ENCODE peak calls at places on chromosome 5, in four cellular contexts. E is cardiac muscle cell, H is left ventricle myocardium inferior, Q is psoas muscle. O is an unnamed sample.

GRCh38 chr5:35919191-35919590 is 19.2 kb downstream of the CAPSL start:
- DNase-seq in E (peak; percentile 92), H (no peak), Q (no peak), O (peak; percentile 99)

GRCh38 chr5:96896285-96896711 is 20.0 kb downstream of the ERAP2 start:
- DNase-seq in H (no peak), Q (no peak), E (no peak), O (no peak)

GRCh38 chr5:59791131-59791485 is 102.4 kb downstream of the PDE4D start:
- DNase-seq in H (no peak), Q (no peak), E (no peak), O (no peak)

GRCh38 chr5:177339107-177339638 is 12.3 kb downstream of the LMAN2 start:
- DNase-seq in Q (no peak), E (no peak), H (no peak), O (no peak)

GRCh38 chr5:4212981-4213819 is 617.6 kb downstream of the IRX1 start:
- DNase-seq in H (no peak), E (no peak), Q (no peak), O (no peak)

GRCh38 chr5:31811210-31811609 is 172.3 kb downstream of the PDZD2 start:
- DNase-seq in E (peak; percentile 94), Q (no peak), H (no peak), O (peak; percentile 89)

GRCh38 chr5:138643040-138643791 is 68.0 kb upstream of the HSPA9 start:
- DNase-seq in H (no peak), Q (no peak), E (no peak), O (no peak)

GRCh38 chr5:143445726-143446125 is 42.2 kb upstream of the NR3C1 start:
- DNase-seq in H (no peak), E (no peak), Q (no peak), O (peak; percentile 43)

GRCh38 chr5:38479315-38479904 is 77.0 kb downstream of the LIFR start:
- DNase-seq in E (no peak), Q (no peak), H (no peak), O (no peak)

GRCh38 chr5:140372971-140373487 is 13.0 kb downstream of the SLC4A9 start:
- DNase-seq in Q (peak; percentile 83), E (peak; percentile 91), H (peak; percentile 73), O (peak; percentile 75)

GRCh38 chr5:176863041-176863764 is 35.9 kb downstream of the HK3 start:
- DNase-seq in H (no peak), E (no peak), Q (no peak), O (no peak)

GRCh38 chr5:138708761-138709160 is 44.5 kb upstream of the CTNNA1 start:
- DNase-seq in Q (no peak), H (no peak), E (no peak), O (no peak)

GRCh38 chr5:9439651-9440292 is 106.1 kb downstream of the SEMA5A start:
- DNase-seq in Q (peak; percentile 61), H (no peak), E (no peak), O (no peak)

GRCh38 chr5:150114102-150114641 is 27.8 kb upstream of the CSF1R start:
- DNase-seq in Q (no peak), E (no peak), H (no peak), O (no peak)

GRCh38 chr5:51997908-51998307 is 614.7 kb downstream of the ISL1 start:
- DNase-seq in E (no peak), H (no peak), Q (no peak), O (no peak)

GRCh38 chr5:141883184-141883947 is 5.2 kb upstream of the PCDH1 start:
- DNase-seq in H (peak; percentile 56), Q (peak; percentile 67), E (peak; percentile 50), O (peak; percentile 11)

GRCh38 chr5:92519717-92520632 is 1061.0 kb downstream of the NR2F1-AS1 start:
- DNase-seq in E (no peak), H (no peak), Q (no peak), O (no peak)

GRCh38 chr5:136051486-136052220 is 22.9 kb downstream of the TGFBI start:
- DNase-seq in Q (no peak), E (no peak), H (no peak), O (no peak)

GRCh38 chr5:178328826-178329225 is 96.2 kb upstream of the PHYKPL start:
- DNase-seq in Q (peak; percentile 32), E (no peak), H (no peak), O (no peak)

GRCh38 chr5:61919920-61920319 is 386.1 kb upstream of the KIF2A start:
- DNase-seq in Q (no peak), H (no peak), E (no peak), O (no peak)

GRCh38 chr5:132592521-132592920 is 35.7 kb downstream of the RAD50 start:
- DNase-seq in E (peak; percentile 1), H (no peak), Q (no peak), O (no peak)

GRCh38 chr5:82160948-82161347 is 117.2 kb downstream of the RPS23 start:
- DNase-seq in Q (no peak), H (no peak), E (no peak), O (peak; percentile 77)

GRCh38 chr5:64768358-64769312 is at the start of the genes CWC27 and SREK1IP1:
- DNase-seq in H (peak; percentile 78), Q (peak; percentile 89), E (peak; percentile 95), O (peak; percentile 93)

GRCh38 chr5:145908206-145908945 is 28.0 kb upstream of the SH3RF2 start:
- DNase-seq in Q (no peak), E (no peak), H (no peak), O (no peak)

GRCh38 chr5:77775773-77776605 is at the start of gene TBCA:
- DNase-seq in H (peak; percentile 87), Q (peak; percentile 94), E (peak; percentile 97), O (peak; percentile 90)

GRCh38 chr5:137095597-137095996 is 403.5 kb downstream of the SPOCK1 start:
- DNase-seq in Q (no peak), H (no peak), E (no peak), O (no peak)

GRCh38 chr5:104951829-104952228 is 1389.2 kb upstream of the NUDT12 start:
- DNase-seq in H (no peak), E (no peak), Q (no peak), O (no peak)

GRCh38 chr5:15203376-15203775 is 296.6 kb upstream of the FBXL7 start:
- DNase-seq in H (no peak), E (peak; percentile 21), Q (no peak), O (peak; percentile 81)

GRCh38 chr5:15215056-15215455 is 284.9 kb upstream of the FBXL7 start:
- DNase-seq in Q (no peak), E (peak; percentile 52), H (peak; percentile 16), O (no peak)

GRCh38 chr5:15206133-15206532 is 293.8 kb upstream of the FBXL7 start:
- DNase-seq in Q (no peak), E (no peak), H (no peak), O (no peak)

GRCh38 chr5:15214010-15214409 is 286.0 kb upstream of the FBXL7 start:
- DNase-seq in Q (no peak), E (no peak), H (no peak), O (no peak)

DNA sequence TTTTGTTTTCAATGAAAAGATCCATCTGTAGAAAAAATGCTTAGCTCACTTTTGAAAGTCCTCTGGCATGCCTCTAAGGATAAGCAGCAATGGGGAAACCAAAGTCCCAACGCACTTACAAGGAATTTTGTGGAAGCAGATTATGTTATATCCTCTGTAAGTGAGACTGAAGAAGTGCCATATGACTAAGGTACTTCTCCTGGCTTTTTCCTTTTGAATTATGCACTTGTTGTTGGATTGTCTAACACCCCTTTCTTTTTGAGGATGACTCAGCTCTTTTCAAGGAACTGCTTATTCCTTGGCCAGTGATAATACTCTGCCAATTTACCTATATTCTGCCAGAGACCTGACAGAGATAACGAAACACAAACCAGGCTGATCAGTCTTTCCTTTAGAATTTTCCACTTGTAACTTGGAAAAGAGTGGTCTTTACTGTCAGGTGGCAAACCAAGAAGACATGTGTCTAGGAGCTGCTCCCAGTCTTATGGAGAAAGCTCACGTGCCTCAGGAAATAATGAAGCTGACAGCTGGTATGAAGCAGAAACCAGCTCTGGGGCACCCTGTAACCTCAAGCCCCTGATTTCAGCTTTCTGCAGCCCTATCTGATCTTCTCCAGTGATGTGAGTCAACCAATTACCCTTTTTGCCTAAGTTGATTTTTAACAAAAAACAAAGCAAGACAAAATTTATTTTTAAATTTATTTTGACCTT is 290.8 kb upstream of the FBXL7 start:
- DNase-seq in H (no peak), Q (no peak), E (peak; percentile 61), O (no peak)
- H3K4me3 ChIP-seq in H (no peak overlapping the region), Q (no peak overlapping the region), E (no peak overlapping the region), O (no peak overlapping the region)

DNA sequence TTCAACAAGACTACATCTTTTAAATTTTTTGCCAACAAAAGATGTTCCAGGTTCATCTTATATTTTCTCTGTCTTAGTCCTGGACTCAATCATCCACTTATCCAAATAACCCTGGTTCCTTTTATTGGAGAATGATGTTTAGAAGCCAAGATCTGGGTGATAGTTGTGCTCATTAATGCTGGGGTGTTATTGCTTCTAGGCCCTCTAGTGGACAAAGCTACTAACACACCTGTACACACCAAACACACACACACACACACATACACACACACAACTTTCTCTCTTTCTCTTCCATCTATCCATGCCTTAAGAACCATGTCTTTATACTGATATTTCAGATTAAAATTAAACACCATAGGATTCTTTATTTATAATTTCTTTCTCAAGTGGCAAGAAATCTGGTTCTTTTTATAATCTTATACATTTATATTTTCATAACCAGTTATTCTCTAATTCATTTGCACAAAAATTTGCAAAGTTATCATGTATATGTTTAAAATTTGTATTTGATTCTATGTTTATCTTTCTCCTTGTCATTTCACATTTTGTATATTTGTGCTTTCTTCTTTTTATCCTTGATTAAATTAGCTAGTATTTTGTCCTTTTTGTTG is 179.1 kb upstream of the SMIM23 start:
- DNase-seq in H (no peak), Q (no peak), E (no peak), O (no peak)
- TF ChIP-seq CTCF in H (peak; percentile 31), Q (no peak), E (peak; percentile 40), O (peak; percentile 45)

DNA sequence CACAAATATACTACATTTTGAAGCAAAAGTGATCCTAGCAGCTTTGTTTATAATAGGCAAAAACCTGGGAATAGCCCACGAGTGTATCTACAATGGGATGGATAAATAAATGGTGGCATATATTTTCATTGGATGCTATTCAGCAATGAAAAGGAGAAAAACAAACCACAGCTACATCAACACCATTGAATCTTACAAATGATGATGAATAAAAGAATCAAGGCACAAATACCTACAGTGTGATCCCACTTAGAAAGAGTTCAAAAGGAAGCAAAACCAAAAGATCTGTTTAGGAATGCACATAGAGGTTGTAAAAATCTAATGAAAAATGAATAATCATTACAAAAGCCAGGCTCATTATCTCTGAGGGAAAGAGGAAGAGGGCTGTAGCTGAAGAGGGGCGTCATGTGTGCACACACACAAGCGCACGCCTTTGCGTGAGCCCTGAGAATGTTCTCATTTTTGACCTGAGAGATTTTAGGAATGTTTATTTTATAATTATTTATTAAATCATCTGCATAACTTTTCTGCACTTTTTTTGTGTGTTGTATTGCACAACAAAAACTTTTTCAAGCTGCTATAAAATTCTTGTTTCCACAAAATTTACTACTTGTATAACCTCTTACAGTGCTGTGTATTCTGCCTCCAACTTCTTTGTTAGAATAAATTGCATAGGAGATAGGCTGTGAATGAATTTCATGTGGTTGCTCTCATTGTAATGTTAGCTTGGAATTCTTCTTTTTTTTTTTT is 5.9 kb upstream of the RHOBTB3 start:
- DNase-seq in Q (no peak), E (no peak), H (no peak), O (peak; percentile 82)
- H3K4me3 ChIP-seq in Q (no peak overlapping the region), E (no peak overlapping the region), H (no peak overlapping the region), O (no peak overlapping the region)

DNA sequence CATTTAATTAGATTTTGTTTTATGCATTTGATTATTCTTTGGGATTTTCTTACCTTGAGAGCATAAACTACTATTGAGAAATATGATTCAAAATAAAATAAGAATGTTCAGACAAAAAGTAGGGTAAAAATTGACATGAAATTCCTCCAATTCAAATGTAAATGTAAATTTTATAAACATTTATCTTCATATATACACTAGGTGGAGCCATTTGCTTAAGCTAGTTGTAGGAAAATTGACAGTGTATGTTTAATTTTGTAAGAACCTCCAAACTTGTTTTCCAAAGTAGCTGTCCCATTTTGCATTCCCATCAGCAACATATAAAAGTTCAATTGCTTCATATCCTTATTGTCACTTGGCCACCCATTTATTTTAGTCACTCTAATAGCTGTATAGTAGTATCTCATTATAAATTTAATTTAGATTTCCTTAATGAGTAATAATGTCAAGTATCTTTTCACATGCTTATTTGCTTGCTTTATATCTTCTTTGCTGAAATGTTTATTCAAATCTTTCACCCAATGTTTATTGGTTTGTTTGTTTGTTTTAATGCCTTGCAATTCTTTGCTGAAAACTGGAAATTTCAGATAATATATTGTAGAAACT is 37.6 kb upstream of the SLCO6A1 start:
- DNase-seq in H (no peak), Q (no peak), E (peak; percentile 32), O (peak; percentile 33)
- TF ChIP-seq CTCF in H (peak; percentile 51), Q (peak; percentile 35), E (peak; percentile 40), O (peak; percentile 58)